ENCODE peak calls at places on chromosomes 6 and 20, in six cellular contexts. Q, Z, E, R, X and J are unnamed samples.

GRCh38 chr20:53940883-53941546 is 129.4 kb downstream of the BCAS1 start:
- DNase-seq in Q (no peak), Z (peak), E (peak), R (no peak), X (peak), J (no peak)

GRCh38 chr20:47355489-47356219 is 845 bp downstream of the ZMYND8 start:
- DNase-seq in Q (no peak), Z (no peak), E (no peak), R (no peak), X (no peak), J (no peak)

GRCh38 chr20:25280574-25281535 is 33.0 kb downstream of the PYGB start:
- DNase-seq in Q (peak), Z (no peak), E (no peak), R (peak), X (no peak), J (peak)

GRCh38 chr6:43746071-43746470 is 23.9 kb upstream of the VEGFA start:
- DNase-seq in Q (no peak), Z (no peak), E (no peak), R (no peak), X (no peak), J (no peak)

GRCh38 chr6:43706788-43707187 is 19.2 kb upstream of the MRPS18A start:
- DNase-seq in Q (no peak), Z (peak), E (peak), R (no peak), X (no peak), J (no peak)

GRCh38 chr6:98836962-98837944 is 2.9 kb downstream of the POU3F2 start:
- DNase-seq in Q (no peak), Z (no peak), E (peak), R (no peak), X (no peak), J (no peak)

GRCh38 chr20:62273421-62273820 is 29.4 kb upstream of the ADRM1 start:
- DNase-seq in Q (no peak), Z (no peak), E (no peak), R (no peak), X (no peak), J (no peak)

GRCh38 chr6:105569706-105570105 is 166.8 kb upstream of the PREP start:
- DNase-seq in Q (no peak), Z (no peak), E (no peak), R (no peak), X (no peak), J (no peak)

GRCh38 chr20:17725094-17725835 is 25.5 kb downstream of the BANF2 start:
- DNase-seq in Q (no peak), Z (no peak), E (no peak), R (peak), X (no peak), J (no peak)

GRCh38 chr6:101700655-101701054 is 307.1 kb downstream of the GRIK2 start:
- DNase-seq in Q (no peak), Z (no peak), E (no peak), R (no peak), X (no peak), J (no peak)

GRCh38 chr20:36624068-36624813 is 18.7 kb downstream of the RAB5IF start:
- DNase-seq in Q (no peak), Z (no peak), E (no peak), R (peak), X (no peak), J (peak)

GRCh38 chr6:2848851-2849250 is 7.2 kb upstream of the SERPINB1 start:
- DNase-seq in Q (no peak), Z (no peak), E (no peak), R (no peak), X (no peak), J (peak)

GRCh38 chr6:12403946-12404647 is 113.9 kb downstream of the EDN1 start:
- DNase-seq in Q (no peak), Z (peak), E (no peak), R (no peak), X (no peak), J (no peak)

GRCh38 chr6:140713495-140713894 is 1339.0 kb upstream of the CITED2 start:
- DNase-seq in Q (no peak), Z (no peak), E (no peak), R (no peak), X (no peak), J (no peak)

GRCh38 chr20:10430000-10430466 is 4.0 kb downstream of the MKKS start:
- DNase-seq in Q (no peak), Z (peak), E (peak), R (no peak), X (no peak), J (no peak)

DNA sequence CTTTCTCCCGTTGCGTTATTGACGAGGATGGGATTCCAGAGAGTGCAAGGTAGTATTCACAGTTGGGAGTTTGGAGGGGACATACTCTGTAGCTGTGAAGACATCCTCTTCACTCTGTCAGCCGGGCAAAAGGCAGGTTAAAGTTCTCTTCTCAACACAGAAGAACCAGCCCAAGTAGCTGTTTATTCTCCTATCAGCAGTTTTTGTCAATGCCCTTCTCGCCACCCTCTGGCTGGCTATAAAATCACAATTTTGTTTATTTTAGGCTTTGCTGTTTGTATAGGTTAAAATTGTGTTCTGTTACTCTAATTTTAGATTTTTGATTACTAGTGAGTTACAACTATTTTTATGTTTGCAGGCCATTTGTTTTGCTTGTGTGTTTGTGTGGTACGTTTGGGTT is 37.9 kb upstream of the MAS1 start:
- DNase-seq in Q (no peak), Z (peak), E (no peak), R (peak), X (no peak), J (no peak)
- H3K4me3 ChIP-seq in Q (no peak), Z (no peak), E (no peak), R (no peak), X (no peak), J (no peak)

DNA sequence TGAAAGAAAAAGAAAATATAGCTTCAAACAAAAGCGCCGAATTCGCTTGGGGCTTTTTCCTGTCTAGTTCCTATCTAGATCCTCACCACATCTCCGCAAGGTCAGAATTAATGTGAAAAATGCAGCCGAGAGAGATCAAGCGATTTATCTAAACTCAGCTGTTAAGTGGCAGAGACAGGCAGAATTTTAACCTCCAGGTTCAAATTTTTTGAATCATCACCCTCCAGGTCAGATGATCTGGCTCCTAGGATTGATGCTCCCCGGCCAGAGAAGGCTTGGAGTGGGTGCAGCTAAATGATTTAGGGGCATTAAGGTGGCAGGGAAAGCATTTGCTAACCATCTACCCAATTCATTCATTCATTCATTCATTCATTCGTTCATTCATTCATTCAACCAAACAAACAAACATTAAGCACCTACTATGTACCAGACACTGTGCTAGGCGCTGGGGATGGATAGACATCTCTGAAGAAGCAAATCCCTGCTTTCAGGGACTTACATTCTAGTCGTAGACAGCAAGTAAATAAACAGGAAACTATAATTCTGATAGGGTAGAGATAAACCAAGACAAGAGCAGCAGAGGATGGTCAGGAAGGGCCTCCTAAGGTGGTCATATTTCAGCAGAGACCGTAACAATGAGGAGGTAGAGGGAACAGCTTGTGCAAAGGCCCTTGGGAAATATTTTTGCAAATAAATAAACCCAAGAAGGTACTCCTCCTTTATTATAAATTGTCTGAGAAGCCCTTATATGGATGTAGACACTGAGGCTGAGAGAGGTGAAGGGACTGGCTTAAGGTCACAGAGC is 672 bp upstream of the UBE2V1 start:
- DNase-seq in Q (no peak), Z (no peak), E (no peak), R (no peak), X (no peak), J (no peak)
- H3K4me3 ChIP-seq in Q (peak), Z (peak), E (peak), R (peak), X (peak), J (peak)

DNA sequence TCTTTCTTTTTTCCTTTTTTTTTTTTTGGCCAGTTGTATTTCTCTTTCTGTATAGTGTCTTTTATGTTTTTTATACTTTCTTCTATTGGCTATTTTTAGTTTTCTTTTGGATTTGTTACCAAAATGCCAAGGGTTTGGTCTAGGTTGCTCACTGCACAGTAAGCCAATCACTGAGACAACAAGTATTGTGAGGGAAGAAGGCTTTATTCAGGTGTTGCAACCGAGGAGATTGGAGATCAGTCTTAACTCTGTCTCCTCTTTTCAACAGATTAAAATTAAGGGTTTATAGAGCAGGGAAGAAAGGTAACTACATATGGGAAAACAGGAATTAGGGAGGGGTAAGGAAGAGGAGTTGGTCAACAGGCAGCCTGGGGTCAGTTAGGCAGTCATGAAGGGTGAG is 10.1 kb upstream of the TRIM26 start:
- DNase-seq in Q (no peak), Z (no peak), E (no peak), R (no peak), X (no peak), J (no peak)
- H3K4me3 ChIP-seq in Q (no peak), Z (no peak), E (no peak), R (no peak), X (no peak), J (no peak)

DNA sequence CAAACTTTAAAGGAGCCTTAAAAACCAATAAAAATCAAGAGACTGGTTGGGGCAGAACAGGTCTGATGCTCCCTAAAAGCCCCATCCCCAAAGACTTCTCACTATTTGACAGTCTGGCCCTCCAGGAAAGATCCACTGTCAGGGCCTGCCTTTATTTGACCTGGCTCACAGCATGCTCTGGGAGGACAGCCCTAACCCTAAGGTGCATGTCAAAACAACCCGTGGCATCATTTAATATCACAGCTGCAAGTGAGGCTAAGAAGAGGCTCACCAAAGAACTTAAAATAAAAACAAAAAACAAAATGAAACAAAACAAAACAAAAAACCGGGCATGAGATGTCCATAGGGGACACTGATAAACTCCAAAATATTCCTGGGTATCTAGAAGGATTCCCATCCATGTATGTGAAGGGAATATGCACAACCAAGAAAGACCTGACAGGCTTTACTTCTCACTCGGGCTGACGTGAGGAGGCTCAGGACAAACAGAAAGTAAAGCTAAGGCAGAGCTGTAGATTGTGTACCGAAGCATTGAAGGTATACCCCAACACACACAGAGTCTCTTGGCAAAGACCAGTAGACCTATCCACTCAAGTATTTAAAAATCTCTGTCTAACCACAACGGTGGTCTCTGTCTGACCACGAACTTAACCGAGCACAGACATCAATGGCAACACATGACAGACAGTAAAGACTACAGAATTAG is 57.3 kb downstream of the AHI1 start:
- DNase-seq in Q (no peak), Z (no peak), E (peak), R (no peak), X (no peak), J (no peak)
- H3K4me3 ChIP-seq in Q (no peak), Z (no peak), E (no peak), R (no peak), X (no peak), J (no peak)